ENCODE peak calls at places on chromosomes 3 and 15, in ten cellular contexts. P is heart left ventricle, I is psoas muscle, T is lower lobe of right lung, E is stomach, R is brain microvascular endothelial cell, M is IMR-90, X is gastrocnemius medialis, H is MM.1S, Z is epithelial cell of esophagus. Y is an unnamed sample.

GRCh38 chr3:81170298-81170697 is 591.1 kb downstream of the GBE1 start:
- DNase-seq in P (no peak), I (no peak), T (no peak), E (no peak), R (no peak), M (no peak), X (no peak), H (no peak), Z (no peak), Y (no peak)

GRCh38 chr15:68352401-68353062 is 75.0 kb downstream of the FEM1B start:
- DNase-seq in P (peak), I (peak), T (no peak), E (no peak), R (peak), M (peak), X (no peak), H (no peak), Z (peak), Y (peak)

GRCh38 chr3:56725175-56725574 is 42.1 kb upstream of the TASOR start:
- DNase-seq in P (no peak), I (no peak), T (no peak), E (no peak), R (no peak), M (no peak), X (no peak), H (peak), Z (no peak), Y (no peak)

GRCh38 chr3:195591220-195591619 is 7.5 kb upstream of the APOD start:
- DNase-seq in P (no peak), I (peak), T (no peak), E (no peak), R (no peak), M (no peak), X (no peak), H (no peak), Z (no peak), Y (no peak)

GRCh38 chr3:150911780-150912179 is 6.5 kb upstream of the MINDY4B start:
- DNase-seq in P (no peak), I (no peak), T (no peak), E (no peak), R (no peak), M (no peak), X (no peak), H (no peak), Z (no peak), Y (no peak)

GRCh38 chr3:62493116-62493801 is 119.9 kb upstream of the FEZF2 start:
- DNase-seq in P (no peak), I (no peak), T (no peak), E (no peak), R (no peak), M (no peak), X (no peak), H (no peak), Z (no peak), Y (no peak)

GRCh38 chr3:33047842-33048834 is 48.8 kb downstream of the GLB1 start:
- DNase-seq in P (no peak), I (no peak), T (no peak), E (no peak), R (no peak), M (no peak), X (no peak), H (peak), Z (peak), Y (no peak)

GRCh38 chr15:68431792-68432401 is at the start of gene ITGA11:
- DNase-seq in P (peak), I (peak), T (peak), E (peak), R (peak), M (peak), X (no peak), H (peak), Z (peak), Y (no peak)

DNA sequence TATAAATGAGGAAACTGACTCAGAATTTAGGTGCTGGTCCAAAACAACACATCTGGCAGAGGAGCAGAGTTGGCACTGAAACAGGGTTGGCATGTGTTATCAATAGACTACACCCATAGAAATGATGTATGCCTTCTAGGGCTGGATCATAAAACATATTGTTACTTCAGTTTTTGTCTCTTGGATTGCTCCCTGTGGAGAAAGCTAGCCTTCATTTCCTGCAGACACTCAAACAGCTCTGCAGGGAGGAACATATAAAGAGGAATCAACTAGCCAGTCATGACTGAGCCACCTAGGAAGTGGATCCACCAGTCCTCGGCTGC is 518 bp upstream of the MRPL3 start:
- DNase-seq in P (no peak), I (no peak), T (no peak), E (no peak), R (no peak), M (no peak), X (no peak), H (no peak), Z (no peak), Y (no peak)
- H3K4me3 ChIP-seq in P (peak), I (peak), T (peak), E (peak), R (peak), M (peak), X (peak), H (peak), Z (peak), Y (peak)

GRCh38 chr15:76529911-76530310 is 193.3 kb downstream of the ISL2 start:
- DNase-seq in P (no peak), I (no peak), T (no peak), E (no peak), R (peak), M (peak), X (no peak), H (no peak), Z (no peak), Y (no peak)

GRCh38 chr15:76533995-76534394 is 197.4 kb downstream of the ISL2 start:
- DNase-seq in P (no peak), I (no peak), T (no peak), E (no peak), R (no peak), M (peak), X (no peak), H (no peak), Z (no peak), Y (no peak)

DNA sequence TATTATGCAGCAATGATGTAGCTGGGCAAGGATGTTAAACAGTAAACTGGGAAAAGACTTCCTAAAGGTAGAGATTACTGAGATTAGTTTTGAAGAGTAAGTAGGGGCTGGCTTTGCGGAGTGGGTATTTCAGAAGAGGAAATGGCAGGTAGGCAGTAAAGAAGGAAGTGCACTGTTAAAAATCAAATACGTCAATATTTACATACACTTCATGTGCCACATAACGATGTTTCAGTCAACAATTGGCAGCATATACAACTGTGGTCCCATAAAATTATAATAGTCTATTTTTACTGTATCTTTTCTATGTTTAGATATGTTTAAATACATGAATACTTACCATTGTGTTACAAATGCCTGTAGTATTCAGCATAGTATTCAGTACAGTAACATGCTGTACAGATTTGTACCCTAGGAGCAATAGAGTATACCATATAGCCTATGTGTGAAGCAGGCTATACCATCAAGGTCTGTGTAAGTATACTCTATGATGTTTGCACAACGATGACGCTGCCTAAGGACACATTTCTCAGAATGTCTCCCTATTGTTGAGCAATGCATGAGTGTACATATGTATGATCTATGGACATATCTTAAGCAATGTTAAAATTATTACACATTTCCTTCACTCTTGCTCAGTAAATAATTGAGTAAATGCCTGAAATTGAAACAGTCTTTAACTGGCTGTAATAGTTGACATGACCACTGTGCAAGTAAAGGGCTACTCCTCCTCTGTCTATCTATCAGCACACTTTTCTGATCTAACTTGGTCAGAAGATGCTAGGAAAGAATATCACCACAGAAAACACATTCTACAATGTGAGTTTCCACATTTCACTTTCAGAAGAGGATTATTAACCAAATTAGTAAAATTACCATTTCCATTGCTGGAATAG is 196.7 kb downstream of the ISL2 start:
- DNase-seq in P (no peak), I (no peak), T (no peak), E (no peak), R (no peak), M (peak), X (no peak), H (no peak), Z (peak), Y (no peak)
- TF ChIP-seq CTCF in P (no peak), I (no peak), T (no peak), E (no peak), R (no peak), M (no peak), X (no peak), H (no peak), Z (no peak), Y (no peak)

DNA sequence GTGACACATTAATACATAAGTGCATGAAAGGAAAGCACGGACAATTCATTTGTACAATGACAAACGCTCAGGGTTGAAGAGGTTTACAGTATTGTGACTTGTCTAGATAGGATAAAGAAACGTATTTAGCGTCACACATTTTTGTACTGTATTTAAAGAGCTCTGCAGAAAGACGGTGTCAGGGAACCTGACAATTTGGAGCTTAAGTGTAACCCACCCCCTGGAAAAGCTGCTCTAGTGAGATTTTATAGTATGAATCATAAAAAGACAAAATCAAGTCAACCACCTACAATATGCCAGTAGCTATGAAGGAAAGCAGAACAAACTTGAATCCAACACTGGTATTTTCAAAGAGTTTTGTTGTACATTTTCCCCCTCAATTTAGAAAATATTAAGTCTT is 5.6 kb downstream of the TRA2B start:
- DNase-seq in P (no peak), I (no peak), T (no peak), E (no peak), R (no peak), M (no peak), X (no peak), H (no peak), Z (no peak), Y (no peak)
- H3K4me3 ChIP-seq in P (peak), I (peak), T (peak), E (no peak), R (peak), M (peak), X (peak), H (peak), Z (peak), Y (no peak)

DNA sequence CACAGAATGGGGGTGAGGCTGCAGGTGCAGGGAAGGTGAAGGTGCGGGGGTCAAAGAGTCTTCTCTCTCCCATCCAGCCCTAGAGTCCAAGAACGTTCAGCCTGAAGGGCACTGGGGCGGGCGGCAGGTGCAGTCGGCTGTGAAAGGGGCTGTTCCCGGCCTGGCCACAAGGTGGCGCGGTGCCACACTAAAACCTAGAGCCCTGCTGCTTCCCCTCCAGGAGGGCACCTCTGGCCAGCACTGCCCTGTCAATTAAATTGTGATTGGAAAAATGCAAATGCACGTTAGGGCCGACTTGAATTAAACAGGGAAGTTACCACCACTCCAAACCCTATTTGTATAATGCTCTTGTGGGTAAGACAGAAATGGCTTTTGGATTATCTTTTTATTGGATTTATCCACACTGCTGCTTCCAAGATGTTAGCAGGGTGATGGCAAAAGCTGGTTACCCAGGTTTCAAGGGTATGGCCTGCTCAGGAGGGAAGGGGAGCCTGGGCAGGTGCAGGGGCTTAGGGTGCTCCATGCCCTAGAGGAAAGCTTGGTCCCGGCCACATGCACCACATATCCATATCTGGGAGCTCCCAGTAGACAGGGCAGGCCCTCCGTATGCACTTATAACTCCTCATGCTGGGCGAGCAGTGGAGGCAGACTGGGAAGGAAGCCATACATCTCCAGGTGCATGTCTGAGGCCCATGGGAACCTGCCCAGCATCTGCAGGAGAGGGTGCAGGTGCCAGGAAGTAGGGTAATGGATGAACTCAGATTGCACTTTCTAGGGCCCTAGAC is 119.8 kb downstream of the ADCY5 start:
- DNase-seq in P (peak), I (peak), T (peak), E (peak), R (peak), M (peak), X (peak), H (peak), Z (peak), Y (no peak)
- TF ChIP-seq CTCF in P (peak), I (peak), T (peak), E (peak), R (peak), M (peak), X (peak), H (peak), Z (peak), Y (peak)

DNA sequence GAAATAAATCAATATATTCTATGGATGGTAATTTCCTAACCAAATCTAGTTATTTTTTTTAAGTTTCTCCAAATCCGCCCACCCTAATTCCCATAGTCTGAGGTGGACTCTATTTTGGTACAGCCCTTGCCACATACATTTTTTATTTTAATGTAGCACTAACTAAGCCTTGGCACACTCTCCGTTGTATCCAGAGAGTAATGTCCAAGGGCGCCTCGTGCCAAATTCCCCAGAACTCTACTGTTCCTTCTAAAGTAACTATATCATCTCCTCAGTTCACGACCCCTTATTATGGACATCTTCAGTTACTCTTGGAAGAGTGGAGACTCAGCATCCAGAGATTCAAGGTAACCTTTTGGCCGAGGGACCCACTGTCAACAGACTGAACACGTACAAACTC is 1.3 kb downstream of the VGLL3 start:
- DNase-seq in P (no peak), I (no peak), T (no peak), E (no peak), R (no peak), M (peak), X (no peak), H (no peak), Z (no peak), Y (no peak)
- H3K4me3 ChIP-seq in P (peak), I (peak), T (peak), E (peak), R (peak), M (peak), X (peak), H (no peak), Z (peak), Y (peak)

GRCh38 chr3:126447456-126448106 is 28.1 kb downstream of the ZXDC start:
- DNase-seq in P (no peak), I (no peak), T (no peak), E (peak), R (no peak), M (peak), X (no peak), H (no peak), Z (no peak), Y (no peak)

GRCh38 chr3:126442849-126443229 is 32.9 kb downstream of the ZXDC start:
- DNase-seq in P (no peak), I (no peak), T (no peak), E (peak), R (no peak), M (no peak), X (no peak), H (no peak), Z (no peak), Y (no peak)

GRCh38 chr3:126446791-126447190 is 28.9 kb downstream of the ZXDC start:
- DNase-seq in P (no peak), I (no peak), T (no peak), E (no peak), R (no peak), M (peak), X (no peak), H (no peak), Z (no peak), Y (no peak)

GRCh38 chr3:126446301-126446700 is 29.4 kb downstream of the ZXDC start:
- DNase-seq in P (no peak), I (no peak), T (no peak), E (peak), R (no peak), M (no peak), X (no peak), H (no peak), Z (no peak), Y (no peak)

DNA sequence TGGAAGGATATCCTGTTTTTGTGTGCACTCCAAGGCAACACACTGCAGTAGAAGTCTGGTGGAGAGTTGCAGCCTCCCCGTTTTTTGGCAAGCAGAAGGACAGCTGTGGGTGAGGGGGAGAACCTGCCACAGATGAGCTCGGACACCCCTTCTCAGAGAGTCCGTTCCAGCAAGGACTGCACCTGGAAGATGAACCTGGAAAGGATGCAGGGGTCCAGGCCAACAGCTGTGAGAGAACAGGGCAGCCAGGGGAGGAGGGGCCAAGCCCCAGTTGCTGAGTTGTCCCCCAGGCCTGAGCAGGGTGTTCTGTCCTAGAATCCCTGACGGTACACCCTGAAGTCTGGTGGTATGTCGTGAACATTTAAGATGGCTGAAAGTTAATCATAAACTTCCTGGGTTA is 30.2 kb downstream of the ZXDC start:
- DNase-seq in P (no peak), I (no peak), T (no peak), E (no peak), R (no peak), M (no peak), X (no peak), H (no peak), Z (no peak), Y (no peak)
- TF ChIP-seq CTCF in P (no peak), I (no peak), T (no peak), E (no peak), R (no peak), M (no peak), X (no peak), H (no peak), Z (no peak), Y (no peak)

DNA sequence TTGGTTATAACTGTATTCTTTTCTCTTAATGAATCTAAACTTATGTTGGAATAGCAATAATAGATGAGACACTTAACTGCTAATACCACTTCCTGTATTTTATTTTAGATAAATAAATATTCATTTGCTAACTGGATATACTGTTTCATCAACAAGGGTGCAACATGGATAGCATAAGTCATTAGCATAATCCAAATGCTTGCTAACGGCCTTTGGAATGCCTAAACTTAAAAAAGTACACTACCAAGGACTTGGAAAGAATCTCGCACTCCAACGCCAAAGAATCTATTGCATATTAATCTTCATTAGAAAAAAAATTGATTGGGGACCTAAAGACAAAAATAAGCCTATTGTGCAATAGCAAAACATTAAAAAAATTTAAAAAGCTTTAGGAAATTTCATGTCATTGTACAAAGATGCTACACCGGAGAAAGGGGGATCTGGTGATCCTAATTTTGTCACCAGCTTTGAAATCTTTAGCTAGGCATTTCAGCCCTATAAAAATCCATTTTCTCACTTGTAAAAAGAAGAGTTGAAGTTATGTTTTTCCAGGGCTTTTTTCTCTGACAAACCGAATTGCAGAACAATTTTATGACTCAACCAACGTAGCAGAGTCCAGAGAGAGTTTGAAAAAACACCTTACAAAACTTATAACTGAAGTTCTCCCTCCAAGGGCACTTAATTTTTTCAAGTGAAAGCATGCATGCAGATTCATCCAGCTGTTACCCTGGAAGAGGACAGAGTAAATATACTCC is 4.1 kb downstream of the VGLL3 start:
- DNase-seq in P (no peak), I (no peak), T (no peak), E (no peak), R (no peak), M (peak), X (no peak), H (no peak), Z (peak), Y (no peak)
- H3K4me3 ChIP-seq in P (no peak), I (peak), T (peak), E (no peak), R (peak), M (peak), X (no peak), H (no peak), Z (no peak), Y (no peak)